ENCODE peak calls at places on chromosomes 5 and 9, in nine cellular contexts. Y is SJSA1; C is fibroblast of lung; R is psoas muscle; W is MM.1S; U is astrocyte; P is GM23338; S is upper lobe of right lung; I is CD8-positive, alpha-beta T cell. T is an unnamed sample.

GRCh38 chr5:58582004-58582403 is 871 bp upstream of the RAB3C start:
- DNase-seq in W (no peak), U (no peak), I (no peak), S (peak; percentile 63), C (no peak), Y (no peak), R (no peak), P (peak; percentile 62), T (no peak)

GRCh38 chr5:173230741-173231380 is 4.1 kb downstream of the NKX2-5 start:
- DNase-seq in R (no peak), S (no peak), P (no peak), C (no peak), I (no peak), W (no peak), Y (no peak), U (no peak), T (no peak)

GRCh38 chr5:129856325-129856724 is 47.9 kb upstream of the CHSY3 start:
- DNase-seq in U (no peak), S (no peak), C (no peak), P (no peak), Y (no peak), R (no peak), I (no peak), W (no peak), T (no peak)

GRCh38 chr5:31270396-31270795 is 76.9 kb downstream of the CDH6 start:
- DNase-seq in S (no peak), I (no peak), W (peak; percentile 9), U (no peak), R (no peak), Y (no peak), C (peak; percentile 8), P (peak; percentile 74), T (peak; percentile 46)

GRCh38 chr5:154238776-154239481 is 48.4 kb downstream of the GALNT10 start:
- DNase-seq in P (peak; percentile 33), I (no peak), U (no peak), C (no peak), Y (no peak), W (no peak), S (no peak), R (no peak), T (no peak)

GRCh38 chr5:143129910-143130703 is 273.4 kb downstream of the NR3C1 start:
- DNase-seq in C (no peak), R (no peak), P (no peak), I (no peak), U (no peak), W (no peak), S (no peak), Y (no peak), T (no peak)

GRCh38 chr5:76488969-76489368 is 85.9 kb downstream of the IQGAP2 start:
- DNase-seq in P (no peak), Y (no peak), R (no peak), C (no peak), S (no peak), W (no peak), I (no peak), U (no peak), T (no peak)

GRCh38 chr9:34374905-34375552 is 1.7 kb downstream of the MYORG start:
- DNase-seq in I (no peak), U (no peak), W (no peak), Y (no peak), C (no peak), R (no peak), S (no peak), P (peak; percentile 76), T (no peak)

GRCh38 chr5:31711935-31712592 is 73.1 kb downstream of the PDZD2 start:
- DNase-seq in I (no peak), R (no peak), C (no peak), W (no peak), U (no peak), Y (no peak), S (no peak), P (no peak), T (no peak)

GRCh38 chr5:124703995-124704394 is 42.4 kb downstream of the ZNF608 start:
- DNase-seq in W (no peak), S (no peak), U (no peak), C (no peak), P (no peak), Y (no peak), R (no peak), I (no peak), T (no peak)

DNA sequence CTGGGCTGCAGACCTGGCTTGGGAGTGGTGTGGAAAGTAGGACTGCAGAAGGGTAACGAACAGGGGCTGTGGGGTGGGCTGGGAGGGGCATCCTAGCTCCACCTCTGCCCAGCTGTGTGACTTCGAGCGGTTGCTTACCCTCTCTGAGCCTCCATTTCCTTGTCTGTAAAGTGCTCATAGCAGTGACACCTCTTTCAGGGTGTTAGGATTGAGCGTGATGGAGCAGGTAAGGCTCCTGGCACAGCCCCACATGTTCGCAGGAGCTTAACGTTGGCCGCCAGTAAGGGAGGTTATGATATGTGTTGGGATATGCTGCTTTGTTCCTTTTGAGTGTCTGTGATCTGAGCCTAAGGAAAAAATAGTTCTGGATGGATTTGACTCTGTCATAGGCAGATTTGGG is 2.1 kb downstream of the NDST1 start:
- DNase-seq in U (no peak), S (no peak), P (no peak), R (no peak), W (no peak), Y (no peak), C (no peak), I (no peak), T (no peak)
- H3K4me1 ChIP-seq in U (peaks cover 72% of the 10 kb centered on the region), S (peaks cover 87% of the 10 kb centered on the region), P (peaks cover 31% of the 10 kb centered on the region), R (peaks cover 90% of the 10 kb centered on the region), W (no peaks in the 10 kb centered on the region), Y (peaks cover 51% of the 10 kb centered on the region), C (peaks cover 49% of the 10 kb centered on the region), I (no peaks in the 10 kb centered on the region), T (peaks cover 75% of the 10 kb centered on the region)

GRCh38 chr5:68193481-68194036 is 22.0 kb upstream of the PIK3R1 start:
- DNase-seq in Y (no peak), S (no peak), C (no peak), R (no peak), U (no peak), P (peak; percentile 87), I (no peak), W (no peak), T (no peak)
- H3K4me1 ChIP-seq in Y (peaks cover 5% of the 10 kb centered on the region), S (no peaks in the 10 kb centered on the region), C (no peaks in the 10 kb centered on the region), R (peaks cover 22% of the 10 kb centered on the region), U (peaks cover 13% of the 10 kb centered on the region), P (peaks cover 49% of the 10 kb centered on the region), I (no peaks in the 10 kb centered on the region), W (no peaks in the 10 kb centered on the region), T (no peaks in the 10 kb centered on the region)

GRCh38 chr5:140109050-140109817 is 4.7 kb upstream of the PURA start:
- DNase-seq in R (no peak), W (no peak), I (no peak), Y (no peak), P (peak; percentile 46), S (peak; percentile 68), U (no peak), C (peak; percentile 18), T (peak; percentile 62)
- H3K4me1 ChIP-seq in R (peaks cover 49% of the 10 kb centered on the region), W (peaks cover 11% of the 10 kb centered on the region), I (peaks cover 56% of the 10 kb centered on the region), Y (peaks cover 28% of the 10 kb centered on the region), P (peaks cover 47% of the 10 kb centered on the region), S (peaks cover 44% of the 10 kb centered on the region), U (peaks cover 36% of the 10 kb centered on the region), C (peaks cover 4% of the 10 kb centered on the region), T (peaks cover 51% of the 10 kb centered on the region)

DNA sequence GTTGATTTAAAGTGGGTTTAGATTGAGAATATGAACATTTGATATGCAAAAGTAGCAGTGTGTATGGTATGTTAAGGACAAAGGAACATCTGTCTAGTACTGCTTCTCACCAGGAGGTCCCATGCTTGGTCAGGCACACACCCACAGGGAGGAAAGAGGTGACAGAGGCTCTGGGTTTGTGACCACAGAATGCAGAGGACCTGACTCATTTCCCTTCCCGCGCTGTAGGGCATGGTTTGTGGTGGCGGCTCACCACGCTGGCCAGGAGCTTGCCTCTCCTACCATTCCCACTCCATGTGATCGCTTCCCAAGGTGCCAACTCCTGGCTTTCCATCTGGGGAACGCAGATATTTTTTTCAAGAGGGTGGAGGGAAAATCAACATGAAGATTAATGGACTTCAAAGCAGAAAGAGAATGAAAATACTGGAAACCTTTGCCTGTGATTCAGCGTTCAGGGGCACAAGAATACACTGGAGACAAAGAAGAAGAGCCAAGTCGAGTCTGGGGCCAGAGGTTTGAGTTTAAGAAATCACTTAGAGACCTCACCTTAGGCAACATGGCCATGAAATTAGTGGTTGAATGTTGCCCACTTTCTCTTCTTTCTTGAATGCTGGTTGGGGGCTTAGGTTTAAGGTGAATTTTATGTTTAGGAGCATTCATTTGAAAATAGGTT is 477.8 kb downstream of the CCDC171 start:
- DNase-seq in Y (peak; percentile 88), C (peak; percentile 88), S (no peak), I (no peak), U (peak; percentile 99), W (peak; percentile 59), R (no peak), P (no peak), T (peak; percentile 62)
- H3K4me1 ChIP-seq in Y (peaks cover 66% of the 10 kb centered on the region), C (peaks cover 9% of the 10 kb centered on the region), S (no peaks in the 10 kb centered on the region), I (no peaks in the 10 kb centered on the region), U (peaks cover 47% of the 10 kb centered on the region), W (no peaks in the 10 kb centered on the region), R (no peaks in the 10 kb centered on the region), P (no peaks in the 10 kb centered on the region), T (peaks cover 9% of the 10 kb centered on the region)

GRCh38 chr9:120399940-120400339 is 180.0 kb downstream of the CDK5RAP2 start:
- DNase-seq in C (no peak), W (no peak), U (no peak), I (no peak), R (no peak), S (no peak), P (no peak), Y (no peak), T (no peak)

GRCh38 chr9:120396418-120396817 is 183.5 kb downstream of the CDK5RAP2 start:
- DNase-seq in W (no peak), S (no peak), R (no peak), U (no peak), I (no peak), Y (no peak), P (no peak), C (no peak), T (no peak)

GRCh38 chr9:120396926-120397325 is 183.0 kb downstream of the CDK5RAP2 start:
- DNase-seq in C (no peak), W (no peak), I (no peak), U (no peak), S (no peak), P (no peak), R (no peak), Y (no peak), T (peak; percentile 47)

GRCh38 chr9:120397453-120397852 is 182.5 kb downstream of the CDK5RAP2 start:
- DNase-seq in Y (no peak), P (no peak), U (no peak), I (no peak), C (no peak), W (no peak), S (no peak), R (no peak), T (no peak)

GRCh38 chr9:120398286-120398685 is 181.7 kb downstream of the CDK5RAP2 start:
- DNase-seq in R (no peak), Y (no peak), W (no peak), C (no peak), S (no peak), P (no peak), U (no peak), I (no peak), T (peak; percentile 49)
- H3K4me1 ChIP-seq in R (peaks cover 6% of the 10 kb centered on the region), Y (peaks cover 28% of the 10 kb centered on the region), W (no peaks in the 10 kb centered on the region), C (peaks cover 30% of the 10 kb centered on the region), S (peaks cover 5% of the 10 kb centered on the region), P (no peaks in the 10 kb centered on the region), U (peaks cover 49% of the 10 kb centered on the region), I (peaks cover 18% of the 10 kb centered on the region), T (peaks cover 34% of the 10 kb centered on the region)

T was measured in adipocyte.